ENCODE peak calls at places on chromosomes 5 and 9, in six cellular contexts. V, E, O, I, F and A are unnamed samples.
A peak's percentile ranks its signal among the peaks of the same experiment; 100 is the strongest.

GRCh38 chr9:93684806-93685553 is 108.6 kb downstream of the PHF2 start:
- DNase-seq in V (peak; percentile 24), E (no peak), O (no peak), I (no peak), F (peak; percentile 23), A (no peak)

GRCh38 chr5:126359884-126360283 is 63.3 kb upstream of the GRAMD2B start:
- DNase-seq in V (no peak), E (no peak), O (no peak), I (no peak), F (no peak), A (no peak)

GRCh38 chr9:77977210-77977611 is 54.4 kb downstream of the GNAQ start:
- DNase-seq in V (peak; percentile 73), E (no peak), O (peak; percentile 13), I (peak; percentile 7), F (no peak), A (no peak)

GRCh38 chr5:131226899-131227298 is 37.0 kb upstream of the CDC42SE2 start:
- DNase-seq in V (peak; percentile 49), E (no peak), O (no peak), I (no peak), F (no peak), A (no peak)

GRCh38 chr5:73031839-73032238 is 76.0 kb downstream of the FCHO2 start:
- DNase-seq in V (peak; percentile 91), E (no peak), O (no peak), I (no peak), F (no peak), A (no peak)

GRCh38 chr9:38382141-38382540 is 10.4 kb upstream of the ALDH1B1 start:
- DNase-seq in V (no peak), E (no peak), O (no peak), I (no peak), F (no peak), A (no peak)

GRCh38 chr5:54309751-54310432 is 481 bp downstream of the ARL15 start:
- DNase-seq in V (peak; percentile 10), E (no peak), O (peak; percentile 23), I (peak; percentile 10), F (peak; percentile 57), A (no peak)

GRCh38 chr5:167814828-167815227 is 476.6 kb upstream of the WWC1 start:
- DNase-seq in V (peak; percentile 88), E (no peak), O (no peak), I (no peak), F (no peak), A (no peak)

GRCh38 chr9:119951591-119951990 is 582.4 kb upstream of the BRINP1 start:
- DNase-seq in V (no peak), E (no peak), O (no peak), I (no peak), F (no peak), A (no peak)

GRCh38 chr5:1521054-1521453 is 2.7 kb downstream of the LPCAT1 start:
- DNase-seq in V (no peak), E (no peak), O (no peak), I (no peak), F (peak; percentile 21), A (no peak)

GRCh38 chr5:55427157-55427556 is 107.6 kb downstream of the PLPP1 start:
- DNase-seq in V (peak; percentile 90), E (no peak), O (no peak), I (no peak), F (no peak), A (peak; percentile 70)

GRCh38 chr9:34171753-34172535 is 6.9 kb upstream of the UBAP1 start:
- DNase-seq in V (no peak), E (peak; percentile 15), O (no peak), I (no peak), F (peak; percentile 77), A (no peak)